ENCODE peak calls at places on chromosome 12, in five cellular contexts. A, Y, F, L and E are unnamed samples.

GRCh38 chr12:10016881-10017280 is 6.5 kb downstream of the CLEC12B start:
- DNase-seq in A (no peak), L (no peak), F (no peak), Y (no peak), E (no peak)

GRCh38 chr12:76032043-76032981 is 736 bp upstream of the PHLDA1 start:
- DNase-seq in F (no peak), L (peak; percentile 24), A (peak; percentile 64), Y (peak; percentile 39), E (peak; percentile 76)

GRCh38 chr12:88409257-88409656 is 171.0 kb downstream of the KITLG start:
- DNase-seq in F (no peak), A (no peak), Y (no peak), L (no peak), E (no peak)

GRCh38 chr12:56333197-56333678 is 562 bp downstream of the PAN2 start:
- DNase-seq in L (no peak), F (no peak), Y (peak; percentile 7), A (no peak), E (no peak)

GRCh38 chr12:93978553-93978952 is 169.8 kb upstream of the PLXNC1 start:
- DNase-seq in Y (no peak), A (no peak), F (no peak), L (no peak), E (no peak)

GRCh38 chr12:66048843-66049537 is 81.6 kb downstream of the LLPH start:
- DNase-seq in L (no peak), F (no peak), A (no peak), Y (no peak), E (no peak)

GRCh38 chr12:24764712-24765111 is 184.2 kb downstream of the BCAT1 start:
- DNase-seq in L (no peak), F (no peak), Y (no peak), A (no peak), E (no peak)

GRCh38 chr12:95520825-95521224 is 30.5 kb downstream of the USP44 start:
- DNase-seq in A (no peak), F (no peak), L (no peak), Y (no peak), E (no peak)

GRCh38 chr12:95943231-95943842 is at the start of gene AMDHD1:
- DNase-seq in L (no peak), F (peak; percentile 67), A (peak; percentile 30), Y (peak; percentile 72), E (peak; percentile 76)

GRCh38 chr12:131114331-131114730 is 160.6 kb downstream of the ADGRD1 start:
- DNase-seq in Y (no peak), L (no peak), F (peak; percentile 44), A (no peak), E (no peak)

GRCh38 chr12:131279281-131279921 is 325.7 kb downstream of the ADGRD1 start:
- DNase-seq in L (peak; percentile 8), Y (no peak), A (no peak), F (peak; percentile 47), E (no peak)

GRCh38 chr12:51851408-51852097 is 3.0 kb upstream of the FIGNL2 start:
- DNase-seq in F (no peak), Y (no peak), L (no peak), A (no peak), E (no peak)

GRCh38 chr12:87687362-87687761 is 341.8 kb downstream of the C12orf50 start:
- DNase-seq in A (no peak), Y (no peak), F (no peak), L (no peak), E (no peak)

GRCh38 chr12:64883264-64884163 is 59.1 kb downstream of the TBC1D30 start:
- DNase-seq in F (no peak), A (no peak), Y (peak; percentile 9), L (no peak), E (no peak)

GRCh38 chr12:5912437-5913334 is 32.4 kb downstream of the ANO2 start:
- DNase-seq in F (no peak), Y (peak; percentile 70), A (no peak), L (no peak), E (no peak)

GRCh38 chr12:99670635-99671034 is 23.1 kb downstream of the GARIN6 start:
- DNase-seq in Y (no peak), A (no peak), F (no peak), L (no peak), E (no peak)

GRCh38 chr12:123142948-123143752 is 7.7 kb downstream of the PITPNM2 start:
- DNase-seq in A (peak; percentile 94), Y (no peak), L (no peak), F (peak; percentile 42), E (no peak)

GRCh38 chr12:110687770-110688169 is 1.1 kb downstream of the HVCN1 start:
- DNase-seq in A (no peak), Y (no peak), F (no peak), L (no peak), E (no peak)

GRCh38 chr12:13811061-13811460 is 170.3 kb downstream of the GRIN2B start:
- DNase-seq in A (no peak), F (no peak), Y (no peak), L (no peak), E (no peak)

GRCh38 chr12:96247567-96247962 is 53.4 kb downstream of the ELK3 start:
- DNase-seq in F (no peak), L (no peak), Y (no peak), A (no peak), E (no peak)

GRCh38 chr12:13489246-13489645 is 292.7 kb downstream of the EMP1 start:
- DNase-seq in A (no peak), Y (no peak), F (no peak), L (no peak), E (no peak)

GRCh38 chr12:46342562-46343033 is 30.0 kb downstream of the SLC38A2 start:
- DNase-seq in L (peak; percentile 39), Y (peak; percentile 18), F (no peak), A (peak; percentile 58), E (no peak)

GRCh38 chr12:61713121-61713520 is 547.1 kb upstream of the USP15 start:
- DNase-seq in L (no peak), F (no peak), Y (no peak), A (no peak), E (no peak)

GRCh38 chr12:11904124-11904523 is 166.6 kb upstream of the BCL2L14 start:
- DNase-seq in A (no peak), L (no peak), Y (no peak), F (no peak), E (no peak)

GRCh38 chr12:63911336-63911735 is 66.8 kb downstream of the SRGAP1 start:
- DNase-seq in Y (no peak), L (no peak), F (no peak), A (no peak), E (no peak)

GRCh38 chr12:94208433-94208921 is 60.1 kb downstream of the PLXNC1 start:
- DNase-seq in L (no peak), F (no peak), Y (no peak), A (no peak), E (no peak)

GRCh38 chr12:43786899-43787693 is 19.0 kb downstream of the TWF1 start:
- DNase-seq in A (no peak), Y (no peak), F (no peak), L (no peak), E (no peak)